ENCODE peak calls at places on chromosome 16, in nine cellular contexts. V, R, Z, C, O, T, E, L and X are unnamed samples.

GRCh38 chr16:30853758-30854157 is 40.1 kb downstream of the BCL7C start:
- DNase-seq in O (no peak), T (no peak), E (no peak), R (no peak), C (no peak), Z (no peak), L (no peak), V (no peak), X (no peak)

GRCh38 chr16:17945080-17945601 is 391.4 kb downstream of the NPIPA8 start:
- DNase-seq in L (no peak), T (no peak), E (no peak), V (no peak), R (no peak), C (peak; percentile 16), O (no peak), Z (no peak), X (no peak)

GRCh38 chr16:49858200-49859129 is 2.6 kb upstream of the ZNF423 start:
- DNase-seq in E (peak; percentile 53), Z (peak; percentile 72), T (no peak), V (peak; percentile 28), C (peak; percentile 18), L (peak; percentile 17), O (peak; percentile 79), R (peak; percentile 82), X (peak; percentile 65)

GRCh38 chr16:50266337-50267091 is at the start of gene ADCY7:
- DNase-seq in Z (no peak), E (no peak), T (peak; percentile 80), C (peak; percentile 91), V (peak; percentile 84), O (peak; percentile 38), L (no peak), R (peak; percentile 85), X (peak; percentile 77)

GRCh38 chr16:8686031-8686621 is 11.7 kb downstream of the ABAT start:
- DNase-seq in R (peak; percentile 49), Z (no peak), T (no peak), C (no peak), V (no peak), L (no peak), O (peak; percentile 29), E (no peak), X (no peak)

GRCh38 chr16:89971495-89972243 is 23.1 kb downstream of the DEF8 start:
- DNase-seq in Z (peak; percentile 31), C (peak; percentile 22), T (no peak), O (peak; percentile 42), L (no peak), E (peak; percentile 33), R (no peak), V (no peak), X (no peak)

GRCh38 chr16:2252806-2253148 is 1.4 kb upstream of the ECI1 start:
- DNase-seq in O (no peak), V (no peak), E (no peak), T (no peak), Z (no peak), L (no peak), C (no peak), R (no peak), X (no peak)

GRCh38 chr16:9012848-9013507 is 49.3 kb upstream of the USP7 start:
- DNase-seq in V (no peak), L (no peak), C (no peak), R (peak; percentile 79), O (peak; percentile 15), T (no peak), Z (no peak), E (peak; percentile 50), X (no peak)

GRCh38 chr16:67481561-67482259 is 753 bp upstream of the ATP6V0D1 start:
- DNase-seq in E (no peak), T (peak; percentile 25), L (no peak), C (peak; percentile 70), V (no peak), R (peak; percentile 47), O (peak; percentile 61), Z (peak; percentile 61), X (no peak)

GRCh38 chr16:4917117-4917516 is 19.8 kb downstream of the PPL start:
- DNase-seq in E (no peak), O (no peak), R (no peak), V (no peak), C (no peak), L (no peak), T (no peak), Z (no peak), X (no peak)

GRCh38 chr16:58236231-58236690 is 38.4 kb upstream of the CSNK2A2 start:
- DNase-seq in L (peak; percentile 82), E (peak; percentile 71), C (peak; percentile 76), Z (peak; percentile 71), V (peak; percentile 48), O (peak; percentile 90), T (peak; percentile 49), R (peak; percentile 76), X (peak; percentile 72)

GRCh38 chr16:58306327-58306726 is 11.5 kb upstream of the PRSS54 start:
- DNase-seq in R (no peak), O (peak; percentile 41), E (peak; percentile 45), V (no peak), Z (no peak), L (no peak), C (peak; percentile 73), T (peak; percentile 32), X (no peak)

GRCh38 chr16:59702531-59702930 is 968.4 kb upstream of the GOT2 start:
- DNase-seq in E (no peak), T (no peak), O (no peak), V (no peak), R (no peak), C (no peak), Z (no peak), L (no peak), X (no peak)

GRCh38 chr16:85389679-85390470 is 223.2 kb upstream of the GSE1 start:
- DNase-seq in C (no peak), L (no peak), T (no peak), R (no peak), O (peak; percentile 14), V (no peak), Z (no peak), E (peak; percentile 1), X (no peak)

GRCh38 chr16:47732122-47732805 is 271.1 kb downstream of the PHKB start:
- DNase-seq in E (no peak), V (no peak), C (no peak), O (no peak), R (no peak), Z (no peak), T (no peak), L (peak; percentile 12), X (no peak)

GRCh38 chr16:27273670-27274522 is 5.3 kb upstream of the NSMCE1 start:
- DNase-seq in C (no peak), Z (no peak), R (no peak), V (no peak), L (peak; percentile 71), E (no peak), O (no peak), T (no peak), X (no peak)

DNA sequence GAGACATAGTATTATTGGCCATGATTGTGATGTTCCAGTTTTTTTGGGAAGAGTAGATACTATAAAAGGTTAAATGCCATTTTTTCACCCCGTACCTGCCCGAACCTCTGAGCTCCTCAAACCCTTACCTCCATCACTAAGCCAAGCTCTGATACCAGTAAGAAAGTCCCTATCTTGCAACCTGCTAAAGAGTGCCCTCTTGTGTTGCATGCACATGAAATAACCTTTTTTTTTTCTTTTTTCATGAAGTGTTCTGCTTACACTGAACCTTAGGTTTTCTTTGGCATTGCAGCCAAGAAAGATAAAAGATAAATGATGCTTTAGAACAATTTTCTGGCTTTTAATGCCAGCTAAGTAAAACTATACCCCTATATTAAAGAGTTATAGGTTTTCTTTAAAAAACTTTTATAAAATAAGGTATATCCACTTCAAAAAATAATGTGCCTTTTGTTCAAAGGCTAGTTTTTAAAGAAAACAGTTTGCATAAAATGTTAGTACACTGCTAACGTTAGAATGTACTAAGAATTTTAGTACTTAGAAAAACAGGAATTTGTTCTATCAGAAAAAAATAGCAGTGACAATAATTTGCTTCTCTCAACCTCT is 295.3 kb upstream of the PMFBP1 start:
- DNase-seq in R (peak; percentile 37), O (peak; percentile 21), Z (no peak), T (no peak), V (no peak), E (peak; percentile 10), C (peak; percentile 61), L (peak; percentile 2), X (peak; percentile 25)
- TF ChIP-seq CTCF in R (peak; percentile 77), O (peak; percentile 51), Z (peak; percentile 5), T (no peak), V (peak; percentile 66), E (peak; percentile 36), C (peak; percentile 50), L (peak; percentile 78), X (peak; percentile 51)

DNA sequence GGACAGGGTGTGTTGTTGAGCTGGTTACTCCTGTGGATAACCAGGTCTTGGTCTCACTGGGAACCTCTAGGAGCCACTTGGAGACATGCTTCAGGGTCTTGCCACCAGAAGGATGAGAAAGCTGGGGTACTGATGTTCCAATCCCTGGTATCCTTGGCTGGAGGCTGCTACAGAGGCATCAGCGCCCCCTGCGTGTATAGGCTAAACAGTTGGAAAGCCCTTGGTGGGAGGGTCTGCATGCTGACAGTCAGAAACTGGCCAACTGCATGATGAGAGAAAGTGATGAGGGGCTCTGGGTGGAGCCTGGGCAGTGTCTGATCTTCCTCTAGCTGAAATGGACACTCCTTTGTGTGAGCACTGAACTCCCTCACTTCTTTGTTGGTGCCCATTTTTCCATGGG is 536.9 kb downstream of the XYLT1 start:
- DNase-seq in E (no peak), V (no peak), C (no peak), R (no peak), O (no peak), Z (no peak), T (no peak), L (no peak), X (no peak)
- TF ChIP-seq CTCF in E (no peak), V (peak; percentile 8), C (no peak), R (no peak), O (no peak), Z (no peak), T (no peak), L (no peak), X (no peak)

GRCh38 chr16:19014456-19014855 is 30.7 kb downstream of the TMC7 start:
- DNase-seq in O (no peak), L (no peak), V (no peak), Z (no peak), C (no peak), R (no peak), T (no peak), E (no peak), X (no peak)
- TF ChIP-seq CTCF in O (no peak), L (peak; percentile 23), V (no peak), Z (no peak), C (no peak), R (no peak), T (no peak), E (no peak), X (no peak)

GRCh38 chr16:88633684-88634140 is 4.7 kb upstream of the IL17C start:
- DNase-seq in T (peak; percentile 31), L (peak; percentile 53), O (peak; percentile 36), C (peak; percentile 68), Z (no peak), V (no peak), E (peak; percentile 57), R (peak; percentile 60), X (peak; percentile 88)
- TF ChIP-seq CTCF in T (no peak), L (no peak), O (no peak), C (peak; percentile 52), Z (no peak), V (peak; percentile 60), E (no peak), R (peak; percentile 16), X (no peak)